ENCODE peak calls at places on chromosomes 7 and 10, in seven cellular contexts. S is keratinocyte, V is GM23338, A is fibroblast of lung, G is DND-41, I is hepatocyte, M is neural progenitor cell. Y is an unnamed sample.

GRCh38 chr7:70135656-70136055 is 537.4 kb downstream of the AUTS2 start:
- DNase-seq in G (no peak), I (no peak), V (no peak), A (no peak), M (no peak), S (no peak), Y (no peak)

GRCh38 chr10:91521444-91521843 is 111.3 kb downstream of the HECTD2 start:
- DNase-seq in S (no peak), M (no peak), V (no peak), I (no peak), A (peak), G (no peak), Y (no peak)

GRCh38 chr7:142478479-142479220 is 220.8 kb upstream of the PRSS58 start:
- DNase-seq in I (peak), S (no peak), G (peak), A (peak), M (peak), V (peak), Y (peak)

GRCh38 chr10:57506414-57507094 is 761.1 kb downstream of the IPMK start:
- DNase-seq in A (no peak), S (no peak), V (no peak), G (no peak), M (no peak), I (no peak), Y (no peak)

GRCh38 chr10:104076743-104077160 is 8.9 kb downstream of the COL17A1 start:
- DNase-seq in V (peak), G (no peak), M (peak), S (no peak), A (peak), I (peak), Y (peak)

GRCh38 chr10:126889421-126889820 is 15.8 kb upstream of the DOCK1 start:
- DNase-seq in G (no peak), A (no peak), M (no peak), V (no peak), I (no peak), S (no peak), Y (no peak)

GRCh38 chr7:27130540-27131389 is at the start of gene HOXA4:
- DNase-seq in V (peak), S (no peak), G (no peak), M (peak), A (peak), I (peak), Y (peak)

GRCh38 chr10:43093423-43094090 is 16.7 kb downstream of the RET start:
- DNase-seq in G (no peak), M (peak), S (no peak), V (peak), I (peak), A (no peak), Y (peak)

GRCh38 chr10:85919358-85920022 is 447.1 kb downstream of the GRID1 start:
- DNase-seq in I (no peak), A (no peak), M (no peak), G (no peak), V (no peak), S (no peak), Y (peak)

GRCh38 chr7:131103997-131104396 is 223.7 kb upstream of the MKLN1 start:
- DNase-seq in M (no peak), G (no peak), S (no peak), A (peak), V (no peak), I (no peak), Y (no peak)

GRCh38 chr7:127514499-127514898 is 70.9 kb downstream of the GCC1 start:
- DNase-seq in V (peak), M (peak), G (no peak), I (peak), S (no peak), A (peak), Y (peak)

GRCh38 chr7:101226686-101227085 is 8.7 kb downstream of the ZNHIT1 start:
- DNase-seq in I (no peak), A (peak), M (no peak), V (no peak), G (no peak), S (no peak), Y (no peak)

GRCh38 chr10:52486840-52487611 is 172.9 kb downstream of the DKK1 start:
- DNase-seq in M (no peak), V (no peak), A (peak), I (peak), S (peak), G (no peak), Y (no peak)

GRCh38 chr10:26437637-26438461 is at the start of gene APBB1IP:
- DNase-seq in M (peak), G (peak), V (peak), S (no peak), A (peak), I (peak), Y (no peak)

GRCh38 chr7:21543528-21544302 is 876 bp downstream of the DNAH11 start:
- DNase-seq in S (no peak), I (peak), V (peak), A (peak), M (peak), G (no peak), Y (peak)
- TF ChIP-seq EZH2 in S (peak), I (no peak), V (no peak), A (no peak), M (peak), G (no peak), Y (peak)

GRCh38 chr10:80405636-80406035 is 2.7 kb upstream of the PRXL2A start:
- DNase-seq in M (peak), I (no peak), G (no peak), V (peak), S (no peak), A (peak), Y (peak)

GRCh38 chr10:80406249-80406648 is 2.1 kb upstream of the PRXL2A start:
- DNase-seq in I (peak), A (no peak), M (no peak), G (no peak), V (no peak), S (no peak), Y (no peak)

GRCh38 chr10:80408198-80409085 is at the start of gene PRXL2A:
- DNase-seq in I (peak), S (no peak), V (peak), A (peak), M (peak), G (peak), Y (peak)

GRCh38 chr10:80409121-80409520 is 770 bp downstream of the PRXL2A start:
- DNase-seq in I (peak), V (peak), M (no peak), S (no peak), G (no peak), A (no peak), Y (no peak)

GRCh38 chr10:80407836-80408197 is 534 bp upstream of the PRXL2A start:
- DNase-seq in A (no peak), I (peak), S (no peak), G (no peak), V (peak), M (peak), Y (no peak)
- TF ChIP-seq EZH2 in A (no peak), I (no peak), S (no peak), G (no peak), V (no peak), M (no peak), Y (no peak)

GRCh38 chr10:75404023-75404334 is 2.4 kb upstream of the ZNF503 start:
- DNase-seq in G (no peak), A (no peak), I (no peak), V (no peak), M (no peak), S (no peak), Y (no peak)

GRCh38 chr10:75404335-75405200 is 3.0 kb upstream of the ZNF503 start:
- DNase-seq in M (peak), V (peak), S (no peak), G (no peak), I (peak), A (no peak), Y (no peak)

GRCh38 chr10:75401569-75402485 is at the start of gene ZNF503:
- DNase-seq in A (peak), I (peak), V (peak), G (no peak), M (peak), S (peak), Y (peak)

GRCh38 chr10:75402486-75403143 is 1.1 kb upstream of the ZNF503 start:
- DNase-seq in S (no peak), V (peak), A (no peak), I (peak), G (no peak), M (peak), Y (no peak)

GRCh38 chr10:75403144-75404022 is 1.8 kb upstream of the ZNF503 start:
- DNase-seq in V (peak), G (no peak), M (peak), S (no peak), I (peak), A (peak), Y (no peak)
- TF ChIP-seq EZH2 in V (peak), G (no peak), M (no peak), S (no peak), I (no peak), A (no peak), Y (no peak)

GRCh38 chr7:1045038-1045726 is 836 bp downstream of the GPR146 start:
- DNase-seq in G (no peak), M (no peak), A (no peak), I (no peak), S (no peak), V (no peak), Y (no peak)
- TF ChIP-seq EZH2 in G (no peak), M (no peak), A (no peak), I (no peak), S (no peak), V (no peak), Y (no peak)

GRCh38 chr10:49610735-49611165 is 640 bp downstream of the SLC18A3 start:
- DNase-seq in I (no peak), M (no peak), S (no peak), V (no peak), A (no peak), G (no peak), Y (no peak)
- TF ChIP-seq EZH2 in I (no peak), M (peak), S (peak), V (peak), A (peak), G (no peak), Y (peak)

DNA sequence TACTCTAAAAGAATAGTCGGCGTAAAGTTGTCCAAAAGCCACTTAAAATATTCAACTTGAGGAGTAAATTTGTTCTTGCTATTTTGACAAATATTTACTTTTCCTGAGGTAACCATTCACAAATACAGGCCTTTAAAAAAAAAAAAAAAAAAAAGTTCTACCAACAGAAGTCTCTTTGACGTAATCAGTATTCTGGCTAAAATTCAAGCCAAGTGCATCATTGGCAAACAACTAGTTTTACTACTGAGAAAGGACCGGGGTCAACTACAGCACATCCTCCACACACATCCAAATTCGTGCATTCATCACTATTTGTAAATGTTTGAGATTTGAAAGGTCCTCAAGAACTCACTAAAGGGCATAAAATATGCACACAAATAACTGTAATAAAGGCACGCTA is 2.0 kb downstream of the OAT start:
- DNase-seq in S (no peak), M (no peak), G (no peak), A (peak), V (no peak), I (no peak), Y (no peak)
- TF ChIP-seq EZH2 in S (no peak), M (no peak), G (no peak), A (no peak), V (no peak), I (no peak), Y (no peak)

Y was measured in A673.